ENCODE peak calls at places on chromosomes 12 and 14, in six cellular contexts. I is NCI-H1092 treated with DMSO at 0.1 percent for 48 hours; N is CD4-positive, alpha-beta memory T cell; D is ACHN; C is IMR-90; T is MV-4-11. Z is an unnamed sample.

GRCh38 chr14:95200404-95200803 is 43.1 kb upstream of the DICER1 start:
- DNase-seq in I (peak), N (no peak), D (peak), C (no peak), T (peak), Z (no peak)

GRCh38 chr12:131221061-131221945 is 267.6 kb downstream of the ADGRD1 start:
- DNase-seq in I (no peak), N (no peak), D (no peak), C (no peak), T (no peak), Z (no peak)

GRCh38 chr12:2259368-2259767 is 206.6 kb downstream of the CACNA1C start:
- DNase-seq in I (no peak), N (no peak), D (no peak), C (no peak), T (peak), Z (no peak)

GRCh38 chr12:68767191-68767590 is 21.2 kb downstream of the SLC35E3 start:
- DNase-seq in I (no peak), N (no peak), D (no peak), C (no peak), T (no peak), Z (no peak)

GRCh38 chr12:39145175-39145999 is 240.0 kb upstream of the CPNE8 start:
- DNase-seq in I (no peak), N (no peak), D (peak), C (no peak), T (peak), Z (peak)

GRCh38 chr12:108519558-108519957 is 4.5 kb downstream of the FICD start:
- DNase-seq in I (no peak), N (no peak), D (no peak), C (no peak), T (no peak), Z (no peak)

GRCh38 chr12:50221228-50222008 is 54.2 kb upstream of the CERS5 start:
- DNase-seq in I (peak), N (no peak), D (no peak), C (peak), T (peak), Z (peak)

GRCh38 chr12:119182701-119183493 is 4.2 kb downstream of the HSPB8 start:
- DNase-seq in I (no peak), N (no peak), D (peak), C (peak), T (no peak), Z (no peak)

GRCh38 chr14:99574099-99574880 is 29.7 kb downstream of the CCDC85C start:
- DNase-seq in I (peak), N (no peak), D (peak), C (peak), T (no peak), Z (no peak)

GRCh38 chr12:130953783-130954543 is at the start of gene ADGRD1:
- DNase-seq in I (no peak), N (no peak), D (no peak), C (peak), T (peak), Z (peak)

GRCh38 chr12:50050410-50051280 is 6.8 kb upstream of the ASIC1 start:
- DNase-seq in I (no peak), N (no peak), D (no peak), C (peak), T (peak), Z (peak)

GRCh38 chr12:6871052-6871957 is 1.8 kb downstream of the SPSB2 start:
- DNase-seq in I (no peak), N (no peak), D (peak), C (no peak), T (peak), Z (no peak)

GRCh38 chr14:71594828-71595227 is 337.4 kb upstream of the RGS6 start:
- DNase-seq in I (no peak), N (no peak), D (no peak), C (peak), T (no peak), Z (peak)

GRCh38 chr12:32583535-32583934 is 95.6 kb upstream of the DNM1L start:
- DNase-seq in I (no peak), N (no peak), D (no peak), C (peak), T (peak), Z (peak)

GRCh38 chr14:103391048-103391447 is 5.8 kb downstream of the MARK3 start:
- DNase-seq in I (peak), N (peak), D (peak), C (peak), T (peak), Z (peak)

GRCh38 chr12:122080149-122081107 is 1.9 kb downstream of the MLXIP start:
- DNase-seq in I (no peak), N (peak), D (peak), C (peak), T (peak), Z (peak)

GRCh38 chr12:27975222-27976136 is 2.9 kb upstream of the PTHLH start:
- DNase-seq in I (no peak), N (no peak), D (peak), C (peak), T (no peak), Z (peak)

GRCh38 chr12:57906821-57907220 is 34.5 kb upstream of the ATP23 start:
- DNase-seq in I (no peak), N (no peak), D (no peak), C (no peak), T (no peak), Z (no peak)

GRCh38 chr12:102478416-102479098 is 1.8 kb downstream of the IGF1 start:
- DNase-seq in I (no peak), N (no peak), D (no peak), C (no peak), T (no peak), Z (no peak)

GRCh38 chr12:115598827-115599226 is 678.7 kb downstream of the MED13L start:
- DNase-seq in I (no peak), N (no peak), D (no peak), C (no peak), T (no peak), Z (peak)

GRCh38 chr12:126117502-126117901 is 1052.3 kb downstream of the AACS start:
- DNase-seq in I (no peak), N (no peak), D (no peak), C (no peak), T (no peak), Z (no peak)

GRCh38 chr12:112018571-112019237 is 5.5 kb downstream of the ERP29 start:
- DNase-seq in I (peak), N (no peak), D (no peak), C (peak), T (no peak), Z (peak)

GRCh38 chr12:130132831-130133635 is 29.2 kb upstream of the FZD10 start:
- DNase-seq in I (no peak), N (no peak), D (no peak), C (no peak), T (no peak), Z (no peak)

Z was measured in fibroblast of mammary gland.